ENCODE peak calls at places on chromosomes 11 and 22, in eight cellular contexts. One of them, this sample, is unnamed.

GRCh38 chr11:72983560-72983959 is 158.6 kb downstream of the FCHSD2 start:
- DNase-seq in activated CD4-positive, CD25-positive, alpha-beta regulatory T cell: no peak
- DNase-seq in epithelial cell of esophagus: no peak
- DNase-seq in choroid plexus epithelial cell: no peak
- DNase-seq in mammary epithelial cell: no peak
- DNase-seq in AML-193: no peak
- DNase-seq in activated CD4-positive, alpha-beta T cell treated with anti-CD3 and anti-CD28 coated beads for 36 hours: no peak
- DNase-seq in activated CD8-positive, alpha-beta memory T cell treated with anti-CD3 and anti-CD28 coated beads for 4 hours: no peak
- DNase-seq in this sample: no peak

GRCh38 chr11:129408865-129409444 is 33.3 kb downstream of the BARX2 start:
- DNase-seq in mammary epithelial cell: no peak
- DNase-seq in AML-193: no peak
- DNase-seq in choroid plexus epithelial cell: no peak
- DNase-seq in activated CD8-positive, alpha-beta memory T cell treated with anti-CD3 and anti-CD28 coated beads for 4 hours: no peak
- DNase-seq in activated CD4-positive, alpha-beta T cell treated with anti-CD3 and anti-CD28 coated beads for 36 hours: peak
- DNase-seq in activated CD4-positive, CD25-positive, alpha-beta regulatory T cell: no peak
- DNase-seq in epithelial cell of esophagus: no peak
- DNase-seq in this sample: no peak

GRCh38 chr11:57303990-57304579 is 20.7 kb downstream of the TNKS1BP1 start:
- DNase-seq in mammary epithelial cell: peak
- DNase-seq in AML-193: no peak
- DNase-seq in activated CD8-positive, alpha-beta memory T cell treated with anti-CD3 and anti-CD28 coated beads for 4 hours: no peak
- DNase-seq in activated CD4-positive, alpha-beta T cell treated with anti-CD3 and anti-CD28 coated beads for 36 hours: no peak
- DNase-seq in epithelial cell of esophagus: peak
- DNase-seq in choroid plexus epithelial cell: no peak
- DNase-seq in activated CD4-positive, CD25-positive, alpha-beta regulatory T cell: no peak
- DNase-seq in this sample: peak

GRCh38 chr22:49765091-49765771 is 62.4 kb downstream of the BRD1 start:
- DNase-seq in activated CD4-positive, alpha-beta T cell treated with anti-CD3 and anti-CD28 coated beads for 36 hours: no peak
- DNase-seq in AML-193: no peak
- DNase-seq in epithelial cell of esophagus: no peak
- DNase-seq in mammary epithelial cell: no peak
- DNase-seq in activated CD4-positive, CD25-positive, alpha-beta regulatory T cell: no peak
- DNase-seq in activated CD8-positive, alpha-beta memory T cell treated with anti-CD3 and anti-CD28 coated beads for 4 hours: no peak
- DNase-seq in choroid plexus epithelial cell: no peak
- DNase-seq in this sample: no peak

GRCh38 chr11:34405079-34405858 is 33.5 kb upstream of the CAT start:
- DNase-seq in activated CD4-positive, alpha-beta T cell treated with anti-CD3 and anti-CD28 coated beads for 36 hours: peak
- DNase-seq in choroid plexus epithelial cell: no peak
- DNase-seq in activated CD8-positive, alpha-beta memory T cell treated with anti-CD3 and anti-CD28 coated beads for 4 hours: no peak
- DNase-seq in mammary epithelial cell: peak
- DNase-seq in epithelial cell of esophagus: peak
- DNase-seq in AML-193: no peak
- DNase-seq in activated CD4-positive, CD25-positive, alpha-beta regulatory T cell: no peak
- DNase-seq in this sample: no peak

GRCh38 chr11:130909650-130910049 is 6.6 kb downstream of the SNX19 start:
- DNase-seq in activated CD8-positive, alpha-beta memory T cell treated with anti-CD3 and anti-CD28 coated beads for 4 hours: no peak
- DNase-seq in mammary epithelial cell: peak
- DNase-seq in AML-193: no peak
- DNase-seq in activated CD4-positive, alpha-beta T cell treated with anti-CD3 and anti-CD28 coated beads for 36 hours: no peak
- DNase-seq in activated CD4-positive, CD25-positive, alpha-beta regulatory T cell: no peak
- DNase-seq in epithelial cell of esophagus: peak
- DNase-seq in choroid plexus epithelial cell: peak
- DNase-seq in this sample: no peak

GRCh38 chr22:21919526-21920307 is 32.9 kb downstream of the PPM1F start:
- DNase-seq in activated CD4-positive, CD25-positive, alpha-beta regulatory T cell: no peak
- DNase-seq in AML-193: no peak
- DNase-seq in activated CD8-positive, alpha-beta memory T cell treated with anti-CD3 and anti-CD28 coated beads for 4 hours: no peak
- DNase-seq in choroid plexus epithelial cell: no peak
- DNase-seq in activated CD4-positive, alpha-beta T cell treated with anti-CD3 and anti-CD28 coated beads for 36 hours: no peak
- DNase-seq in epithelial cell of esophagus: no peak
- DNase-seq in mammary epithelial cell: no peak
- DNase-seq in this sample: no peak

GRCh38 chr11:36075053-36075452 is 131.2 kb downstream of the LDLRAD3 start:
- DNase-seq in mammary epithelial cell: peak
- DNase-seq in activated CD4-positive, alpha-beta T cell treated with anti-CD3 and anti-CD28 coated beads for 36 hours: no peak
- DNase-seq in activated CD4-positive, CD25-positive, alpha-beta regulatory T cell: no peak
- DNase-seq in choroid plexus epithelial cell: peak
- DNase-seq in AML-193: no peak
- DNase-seq in epithelial cell of esophagus: peak
- DNase-seq in activated CD8-positive, alpha-beta memory T cell treated with anti-CD3 and anti-CD28 coated beads for 4 hours: no peak
- DNase-seq in this sample: no peak

GRCh38 chr11:66609951-66610617 is 6.3 kb upstream of the RBM14 start:
- DNase-seq in AML-193: no peak
- DNase-seq in mammary epithelial cell: no peak
- DNase-seq in activated CD8-positive, alpha-beta memory T cell treated with anti-CD3 and anti-CD28 coated beads for 4 hours: no peak
- DNase-seq in activated CD4-positive, alpha-beta T cell treated with anti-CD3 and anti-CD28 coated beads for 36 hours: no peak
- DNase-seq in activated CD4-positive, CD25-positive, alpha-beta regulatory T cell: no peak
- DNase-seq in epithelial cell of esophagus: no peak
- DNase-seq in choroid plexus epithelial cell: no peak
- DNase-seq in this sample: no peak

GRCh38 chr11:12007769-12008737 is at the start of gene DKK3:
- DNase-seq in activated CD4-positive, CD25-positive, alpha-beta regulatory T cell: no peak
- DNase-seq in AML-193: no peak
- DNase-seq in mammary epithelial cell: peak
- DNase-seq in choroid plexus epithelial cell: no peak
- DNase-seq in activated CD4-positive, alpha-beta T cell treated with anti-CD3 and anti-CD28 coated beads for 36 hours: peak
- DNase-seq in activated CD8-positive, alpha-beta memory T cell treated with anti-CD3 and anti-CD28 coated beads for 4 hours: no peak
- DNase-seq in epithelial cell of esophagus: peak
- DNase-seq in this sample: no peak

GRCh38 chr11:14980854-14981253 is 8.7 kb upstream of the CALCA start:
- DNase-seq in choroid plexus epithelial cell: peak
- DNase-seq in mammary epithelial cell: peak
- DNase-seq in AML-193: no peak
- DNase-seq in activated CD8-positive, alpha-beta memory T cell treated with anti-CD3 and anti-CD28 coated beads for 4 hours: no peak
- DNase-seq in activated CD4-positive, CD25-positive, alpha-beta regulatory T cell: no peak
- DNase-seq in activated CD4-positive, alpha-beta T cell treated with anti-CD3 and anti-CD28 coated beads for 36 hours: no peak
- DNase-seq in epithelial cell of esophagus: peak
- DNase-seq in this sample: no peak

GRCh38 chr22:28112548-28113043 is 193.5 kb upstream of the PITPNB start:
- DNase-seq in activated CD8-positive, alpha-beta memory T cell treated with anti-CD3 and anti-CD28 coated beads for 4 hours: no peak
- DNase-seq in activated CD4-positive, CD25-positive, alpha-beta regulatory T cell: no peak
- DNase-seq in choroid plexus epithelial cell: peak
- DNase-seq in activated CD4-positive, alpha-beta T cell treated with anti-CD3 and anti-CD28 coated beads for 36 hours: no peak
- DNase-seq in mammary epithelial cell: no peak
- DNase-seq in epithelial cell of esophagus: peak
- DNase-seq in AML-193: peak
- DNase-seq in this sample: peak

GRCh38 chr22:27804683-27805297 is 3.2 kb upstream of the MN1 start:
- DNase-seq in choroid plexus epithelial cell: peak
- DNase-seq in AML-193: peak
- DNase-seq in activated CD4-positive, CD25-positive, alpha-beta regulatory T cell: no peak
- DNase-seq in mammary epithelial cell: peak
- DNase-seq in epithelial cell of esophagus: peak
- DNase-seq in activated CD4-positive, alpha-beta T cell treated with anti-CD3 and anti-CD28 coated beads for 36 hours: peak
- DNase-seq in activated CD8-positive, alpha-beta memory T cell treated with anti-CD3 and anti-CD28 coated beads for 4 hours: no peak
- DNase-seq in this sample: peak

GRCh38 chr22:35739642-35740041 is 22.0 kb downstream of the APOL5 start:
- DNase-seq in mammary epithelial cell: no peak
- DNase-seq in activated CD4-positive, CD25-positive, alpha-beta regulatory T cell: no peak
- DNase-seq in choroid plexus epithelial cell: no peak
- DNase-seq in activated CD4-positive, alpha-beta T cell treated with anti-CD3 and anti-CD28 coated beads for 36 hours: peak
- DNase-seq in epithelial cell of esophagus: no peak
- DNase-seq in activated CD8-positive, alpha-beta memory T cell treated with anti-CD3 and anti-CD28 coated beads for 4 hours: no peak
- DNase-seq in AML-193: no peak
- DNase-seq in this sample: no peak

GRCh38 chr11:119091966-119092879 is 7.5 kb downstream of the HMBS start:
- DNase-seq in activated CD8-positive, alpha-beta memory T cell treated with anti-CD3 and anti-CD28 coated beads for 4 hours: no peak
- DNase-seq in activated CD4-positive, CD25-positive, alpha-beta regulatory T cell: no peak
- DNase-seq in AML-193: no peak
- DNase-seq in epithelial cell of esophagus: no peak
- DNase-seq in choroid plexus epithelial cell: no peak
- DNase-seq in activated CD4-positive, alpha-beta T cell treated with anti-CD3 and anti-CD28 coated beads for 36 hours: no peak
- DNase-seq in mammary epithelial cell: no peak
- DNase-seq in this sample: no peak

GRCh38 chr11:105991888-105992287 is 30.2 kb downstream of the MSANTD4 start:
- DNase-seq in activated CD4-positive, CD25-positive, alpha-beta regulatory T cell: no peak
- DNase-seq in activated CD8-positive, alpha-beta memory T cell treated with anti-CD3 and anti-CD28 coated beads for 4 hours: no peak
- DNase-seq in choroid plexus epithelial cell: no peak
- DNase-seq in epithelial cell of esophagus: no peak
- DNase-seq in activated CD4-positive, alpha-beta T cell treated with anti-CD3 and anti-CD28 coated beads for 36 hours: no peak
- DNase-seq in mammary epithelial cell: no peak
- DNase-seq in AML-193: no peak
- DNase-seq in this sample: no peak

GRCh38 chr11:127458561-127458960 is 458.0 kb upstream of the KIRREL3 start:
- DNase-seq in activated CD8-positive, alpha-beta memory T cell treated with anti-CD3 and anti-CD28 coated beads for 4 hours: no peak
- DNase-seq in activated CD4-positive, CD25-positive, alpha-beta regulatory T cell: no peak
- DNase-seq in choroid plexus epithelial cell: no peak
- DNase-seq in activated CD4-positive, alpha-beta T cell treated with anti-CD3 and anti-CD28 coated beads for 36 hours: no peak
- DNase-seq in AML-193: no peak
- DNase-seq in epithelial cell of esophagus: no peak
- DNase-seq in mammary epithelial cell: no peak
- DNase-seq in this sample: no peak

GRCh38 chr11:60251485-60252207 is 8.7 kb upstream of the MS4A4E start:
- DNase-seq in mammary epithelial cell: peak
- DNase-seq in choroid plexus epithelial cell: peak
- DNase-seq in epithelial cell of esophagus: peak
- DNase-seq in AML-193: peak
- DNase-seq in activated CD4-positive, CD25-positive, alpha-beta regulatory T cell: no peak
- DNase-seq in activated CD4-positive, alpha-beta T cell treated with anti-CD3 and anti-CD28 coated beads for 36 hours: peak
- DNase-seq in activated CD8-positive, alpha-beta memory T cell treated with anti-CD3 and anti-CD28 coated beads for 4 hours: no peak
- DNase-seq in this sample: peak

GRCh38 chr22:48888466-48889208 is 939.0 kb downstream of the BRD1 start:
- DNase-seq in epithelial cell of esophagus: no peak
- DNase-seq in activated CD4-positive, CD25-positive, alpha-beta regulatory T cell: no peak
- DNase-seq in AML-193: no peak
- DNase-seq in activated CD4-positive, alpha-beta T cell treated with anti-CD3 and anti-CD28 coated beads for 36 hours: no peak
- DNase-seq in mammary epithelial cell: no peak
- DNase-seq in activated CD8-positive, alpha-beta memory T cell treated with anti-CD3 and anti-CD28 coated beads for 4 hours: no peak
- DNase-seq in choroid plexus epithelial cell: no peak
- DNase-seq in this sample: no peak

GRCh38 chr11:92045325-92045724 is 179.3 kb upstream of the FAT3 start:
- DNase-seq in activated CD4-positive, alpha-beta T cell treated with anti-CD3 and anti-CD28 coated beads for 36 hours: no peak
- DNase-seq in activated CD4-positive, CD25-positive, alpha-beta regulatory T cell: no peak
- DNase-seq in AML-193: no peak
- DNase-seq in epithelial cell of esophagus: peak
- DNase-seq in mammary epithelial cell: peak
- DNase-seq in activated CD8-positive, alpha-beta memory T cell treated with anti-CD3 and anti-CD28 coated beads for 4 hours: no peak
- DNase-seq in choroid plexus epithelial cell: no peak
- DNase-seq in this sample: no peak

GRCh38 chr22:45082795-45083194 is 73.0 kb upstream of the PHF21B start:
- DNase-seq in mammary epithelial cell: no peak
- DNase-seq in epithelial cell of esophagus: no peak
- DNase-seq in AML-193: no peak
- DNase-seq in activated CD8-positive, alpha-beta memory T cell treated with anti-CD3 and anti-CD28 coated beads for 4 hours: no peak
- DNase-seq in activated CD4-positive, CD25-positive, alpha-beta regulatory T cell: no peak
- DNase-seq in choroid plexus epithelial cell: peak
- DNase-seq in activated CD4-positive, alpha-beta T cell treated with anti-CD3 and anti-CD28 coated beads for 36 hours: peak
- DNase-seq in this sample: peak

GRCh38 chr11:28964811-28965210 is 856.6 kb downstream of the METTL15 start:
- DNase-seq in activated CD4-positive, CD25-positive, alpha-beta regulatory T cell: no peak
- DNase-seq in mammary epithelial cell: no peak
- DNase-seq in choroid plexus epithelial cell: peak
- DNase-seq in AML-193: no peak
- DNase-seq in activated CD8-positive, alpha-beta memory T cell treated with anti-CD3 and anti-CD28 coated beads for 4 hours: no peak
- DNase-seq in activated CD4-positive, alpha-beta T cell treated with anti-CD3 and anti-CD28 coated beads for 36 hours: no peak
- DNase-seq in epithelial cell of esophagus: no peak
- DNase-seq in this sample: no peak

GRCh38 chr22:20384865-20385264 is 9.1 kb upstream of the ZNF74 start:
- DNase-seq in epithelial cell of esophagus: no peak
- DNase-seq in choroid plexus epithelial cell: no peak
- DNase-seq in mammary epithelial cell: no peak
- DNase-seq in activated CD4-positive, CD25-positive, alpha-beta regulatory T cell: no peak
- DNase-seq in activated CD4-positive, alpha-beta T cell treated with anti-CD3 and anti-CD28 coated beads for 36 hours: no peak
- DNase-seq in AML-193: no peak
- DNase-seq in activated CD8-positive, alpha-beta memory T cell treated with anti-CD3 and anti-CD28 coated beads for 4 hours: no peak
- DNase-seq in this sample: no peak

GRCh38 chr11:65496304-65497140 is 2.3 kb upstream of the MALAT1 start:
- DNase-seq in activated CD4-positive, alpha-beta T cell treated with anti-CD3 and anti-CD28 coated beads for 36 hours: peak
- DNase-seq in activated CD8-positive, alpha-beta memory T cell treated with anti-CD3 and anti-CD28 coated beads for 4 hours: no peak
- DNase-seq in AML-193: no peak
- DNase-seq in activated CD4-positive, CD25-positive, alpha-beta regulatory T cell: no peak
- DNase-seq in choroid plexus epithelial cell: peak
- DNase-seq in mammary epithelial cell: no peak
- DNase-seq in epithelial cell of esophagus: peak
- DNase-seq in this sample: peak

This sample was measured in RPMI8226.